ENCODE peak calls at places on chromosome 4, in ten cellular contexts. C is caudate nucleus; E is activated T-cell treated with anti-CD3 and anti-CD28 coated beads, Interleukin-2, amount 50 U/mL, for 72 hours; V is activated CD4-positive, CD25-positive, alpha-beta regulatory T cell; H is germinal center; X is SIG-M5; S is HepG2; B is GM04504; K is sigmoid colon; R is left colon. Z is an unnamed sample.

GRCh38 chr4:124936427-124936826 is 223.9 kb upstream of the ANKRD50 start:
- DNase-seq in C (no peak), E (no peak), V (no peak), H (no peak), X (no peak), S (no peak), B (peak), K (no peak), R (no peak), Z (no peak)

GRCh38 chr4:176779421-176779820 is 13.3 kb downstream of the VEGFC start:
- DNase-seq in C (no peak), E (no peak), V (no peak), H (no peak), X (no peak), S (no peak), B (no peak), K (no peak), R (no peak), Z (no peak)

GRCh38 chr4:153024466-153024865 is 88.3 kb downstream of the FHDC1 start:
- DNase-seq in C (no peak), E (no peak), V (no peak), H (no peak), X (no peak), S (no peak), B (no peak), K (no peak), R (no peak), Z (no peak)

GRCh38 chr4:142164767-142165500 is 528.6 kb downstream of the IL15 start:
- DNase-seq in C (no peak), E (no peak), V (no peak), H (no peak), X (no peak), S (no peak), B (no peak), K (no peak), R (no peak), Z (no peak)

GRCh38 chr4:31071807-31072486 is 351.8 kb downstream of the PCDH7 start:
- DNase-seq in C (no peak), E (no peak), V (no peak), H (no peak), X (no peak), S (no peak), B (no peak), K (no peak), R (no peak), Z (no peak)

GRCh38 chr4:168769857-168770256 is 240.2 kb downstream of the CBR4 start:
- DNase-seq in C (no peak), E (no peak), V (no peak), H (no peak), X (no peak), S (no peak), B (no peak), K (no peak), R (no peak), Z (no peak)

GRCh38 chr4:103372002-103372558 is 173.9 kb upstream of the CENPE start:
- DNase-seq in C (no peak), E (no peak), V (no peak), H (no peak), X (no peak), S (no peak), B (no peak), K (no peak), R (no peak), Z (no peak)

GRCh38 chr4:35201403-35201802 is 1042.9 kb downstream of the ARAP2 start:
- DNase-seq in C (no peak), E (no peak), V (no peak), H (no peak), X (no peak), S (no peak), B (no peak), K (no peak), R (no peak), Z (no peak)

GRCh38 chr4:2745981-2746806 is 9.9 kb downstream of the TNIP2 start:
- DNase-seq in C (no peak), E (peak), V (peak), H (peak), X (no peak), S (no peak), B (peak), K (no peak), R (peak), Z (no peak)

GRCh38 chr4:55793479-55793878 is 26.1 kb upstream of the EXOC1L start:
- DNase-seq in C (no peak), E (no peak), V (no peak), H (no peak), X (no peak), S (no peak), B (no peak), K (no peak), R (no peak), Z (no peak)

GRCh38 chr4:167903291-167903721 is 189.0 kb upstream of the ANXA10 start:
- DNase-seq in C (no peak), E (no peak), V (no peak), H (no peak), X (no peak), S (no peak), B (no peak), K (no peak), R (no peak), Z (no peak)

GRCh38 chr4:185738038-185738552 is 73.9 kb downstream of the SORBS2 start:
- DNase-seq in C (no peak), E (no peak), V (no peak), H (no peak), X (no peak), S (no peak), B (peak), K (peak), R (no peak), Z (no peak)

GRCh38 chr4:141807073-141807472 is 170.7 kb downstream of the IL15 start:
- DNase-seq in C (no peak), E (no peak), V (no peak), H (no peak), X (no peak), S (no peak), B (no peak), K (no peak), R (no peak), Z (no peak)

GRCh38 chr4:138972956-138973819 is 42.4 kb upstream of the NOCT start:
- DNase-seq in C (no peak), E (no peak), V (no peak), H (no peak), X (no peak), S (no peak), B (no peak), K (no peak), R (no peak), Z (no peak)

GRCh38 chr4:7279902-7280301 is 87.6 kb downstream of the SORCS2 start:
- DNase-seq in C (no peak), E (no peak), V (no peak), H (no peak), X (no peak), S (no peak), B (no peak), K (no peak), R (no peak), Z (no peak)

GRCh38 chr4:26086621-26087068 is 172.6 kb downstream of the SMIM20 start:
- DNase-seq in C (no peak), E (no peak), V (no peak), H (no peak), X (no peak), S (no peak), B (no peak), K (no peak), R (no peak), Z (no peak)

GRCh38 chr4:19857405-19857804 is 394.3 kb upstream of the SLIT2 start:
- DNase-seq in C (no peak), E (no peak), V (no peak), H (no peak), X (no peak), S (no peak), B (no peak), K (no peak), R (no peak), Z (no peak)

GRCh38 chr4:61831987-61832386 is 631.9 kb downstream of the ADGRL3 start:
- DNase-seq in C (no peak), E (no peak), V (no peak), H (no peak), X (no peak), S (no peak), B (no peak), K (no peak), R (no peak), Z (no peak)

GRCh38 chr4:165359501-165359900 is 19.3 kb upstream of the CPE start:
- DNase-seq in C (no peak), E (no peak), V (no peak), H (no peak), X (no peak), S (no peak), B (no peak), K (no peak), R (no peak), Z (no peak)

GRCh38 chr4:7412586-7412975 is 22.1 kb downstream of the PSAPL1 start:
- DNase-seq in C (no peak), E (no peak), V (no peak), H (no peak), X (no peak), S (no peak), B (no peak), K (peak), R (no peak), Z (no peak)

GRCh38 chr4:29853843-29854242 is 866.3 kb upstream of the PCDH7 start:
- DNase-seq in C (no peak), E (no peak), V (no peak), H (no peak), X (no peak), S (no peak), B (no peak), K (no peak), R (no peak), Z (no peak)

GRCh38 chr4:158444621-158445020 is 77.1 kb upstream of the RXFP1 start:
- DNase-seq in C (no peak), E (no peak), V (no peak), H (no peak), X (no peak), S (no peak), B (no peak), K (no peak), R (no peak), Z (no peak)

GRCh38 chr4:150384249-150384648 is 197.7 kb upstream of the MAB21L2 start:
- DNase-seq in C (no peak), E (no peak), V (no peak), H (no peak), X (no peak), S (no peak), B (no peak), K (no peak), R (no peak), Z (no peak)